ENCODE peak calls at places on chromosomes 16 and 17, in six cellular contexts. S is NCI-H2171 treated with DMSO at 0.1 percent for 48 hours; P is stimulated activated CD4-positive, alpha-beta T cell treated with anti-CD3 and anti-CD28 coated beads, Interleukin-4, amount 100 ng/mL, for 24 hours; Z is glutamatergic neuron; M is HT1080; W is A172. K is an unnamed sample.

GRCh38 chr16:78324649-78325274 is 225.3 kb downstream of the WWOX start:
- DNase-seq in W (no peak), M (no peak), P (no peak), Z (no peak), S (no peak), K (no peak)

GRCh38 chr16:70520612-70521297 is 2.6 kb downstream of the COG4 start:
- DNase-seq in P (peak), W (peak), M (peak), Z (no peak), S (no peak), K (peak)

GRCh38 chr17:5413682-5414081 is 5.8 kb downstream of the NUP88 start:
- DNase-seq in W (peak), M (peak), P (no peak), Z (no peak), S (no peak), K (peak)

GRCh38 chr17:40518401-40519088 is 17.1 kb upstream of the TNS4 start:
- DNase-seq in Z (no peak), S (no peak), W (peak), M (peak), P (no peak), K (no peak)

GRCh38 chr16:22386976-22387375 is 12.6 kb upstream of the CDR2 start:
- DNase-seq in P (no peak), Z (no peak), S (no peak), W (peak), M (peak), K (peak)

GRCh38 chr16:23962001-23962400 is 126.2 kb downstream of the PRKCB start:
- DNase-seq in Z (no peak), W (no peak), S (no peak), P (peak), M (no peak), K (no peak)

GRCh38 chr16:86362155-86362849 is 148.0 kb upstream of the FOXF1 start:
- DNase-seq in P (no peak), W (peak), M (peak), S (peak), Z (no peak), K (no peak)

GRCh38 chr17:41024702-41025101 is 2.3 kb downstream of the KRTAP1-5 start:
- DNase-seq in Z (no peak), W (no peak), M (no peak), P (no peak), S (no peak), K (peak)

GRCh38 chr16:87317766-87318121 is 552 bp upstream of the C16orf95 start:
- DNase-seq in P (peak), M (peak), S (peak), Z (no peak), W (peak), K (peak)